ENCODE peak calls at places on chromosome 12, in nine cellular contexts. Y, L, X, K, B, Q, A, T and E are unnamed samples.

GRCh38 chr12:4177257-4177656 is 96.3 kb upstream of the CCND2 start:
- DNase-seq in Y (no peak), L (no peak), X (no peak), K (no peak), B (no peak), Q (no peak), A (no peak), T (no peak), E (no peak)

GRCh38 chr12:115166698-115167315 is 482.8 kb upstream of the TBX3 start:
- DNase-seq in Y (no peak), L (no peak), X (no peak), K (no peak), B (no peak), Q (no peak), A (no peak), T (peak; percentile 72), E (no peak)

GRCh38 chr12:131726-132465 is 65.3 kb downstream of the IQSEC3 start:
- DNase-seq in Y (no peak), L (no peak), X (no peak), K (no peak), B (no peak), Q (no peak), A (no peak), T (peak; percentile 13), E (no peak)

GRCh38 chr12:100295764-100296555 is 29.0 kb downstream of the SCYL2 start:
- DNase-seq in Y (no peak), L (no peak), X (no peak), K (no peak), B (no peak), Q (no peak), A (peak; percentile 29), T (no peak), E (no peak)

GRCh38 chr12:117986705-117987469 is 18.1 kb upstream of the KSR2 start:
- DNase-seq in Y (no peak), L (no peak), X (no peak), K (no peak), B (no peak), Q (no peak), A (no peak), T (no peak), E (no peak)

GRCh38 chr12:23204933-23205778 is 580.2 kb downstream of the ETNK1 start:
- DNase-seq in Y (no peak), L (no peak), X (peak; percentile 50), K (no peak), B (no peak), Q (no peak), A (peak; percentile 65), T (peak; percentile 81), E (no peak)

GRCh38 chr12:5660271-5660670 is 228.4 kb downstream of the NTF3 start:
- DNase-seq in Y (no peak), L (no peak), X (no peak), K (no peak), B (no peak), Q (no peak), A (peak; percentile 7), T (no peak), E (no peak)

GRCh38 chr12:63440063-63440462 is 228.2 kb downstream of the DPY19L2 start:
- DNase-seq in Y (peak; percentile 40), L (no peak), X (no peak), K (no peak), B (no peak), Q (no peak), A (no peak), T (no peak), E (no peak)

GRCh38 chr12:49331360-49332222 is 5.4 kb downstream of the C1QL4 start:
- DNase-seq in Y (peak; percentile 87), L (peak; percentile 61), X (no peak), K (no peak), B (peak; percentile 53), Q (peak; percentile 66), A (peak; percentile 75), T (peak; percentile 84), E (no peak)

GRCh38 chr12:46446645-46447044 is 74.1 kb upstream of the SLC38A2 start:
- DNase-seq in Y (no peak), L (no peak), X (no peak), K (no peak), B (no peak), Q (no peak), A (peak; percentile 76), T (peak; percentile 50), E (no peak)

GRCh38 chr12:65631621-65632111 is 192.6 kb upstream of the HMGA2 start:
- DNase-seq in Y (no peak), L (no peak), X (no peak), K (no peak), B (peak; percentile 85), Q (no peak), A (peak; percentile 94), T (peak; percentile 90), E (no peak)

GRCh38 chr12:58896278-58896677 is 24.0 kb downstream of the LRIG3 start:
- DNase-seq in Y (no peak), L (no peak), X (no peak), K (no peak), B (no peak), Q (no peak), A (no peak), T (no peak), E (no peak)

GRCh38 chr12:48075833-48076232 is 30.0 kb downstream of the SENP1 start:
- DNase-seq in Y (no peak), L (no peak), X (no peak), K (no peak), B (no peak), Q (no peak), A (no peak), T (no peak), E (no peak)

GRCh38 chr12:106106892-106107291 is 31.9 kb downstream of the NUAK1 start:
- DNase-seq in Y (peak; percentile 27), L (no peak), X (no peak), K (no peak), B (peak; percentile 58), Q (no peak), A (peak; percentile 68), T (peak; percentile 60), E (no peak)

GRCh38 chr12:1583421-1584078 is 10.8 kb downstream of the FBXL14 start:
- DNase-seq in Y (peak; percentile 71), L (no peak), X (peak; percentile 82), K (peak; percentile 45), B (no peak), Q (peak; percentile 78), A (peak; percentile 80), T (peak; percentile 94), E (peak; percentile 59)

GRCh38 chr12:126286203-126286602 is 1221.0 kb downstream of the AACS start:
- DNase-seq in Y (no peak), L (no peak), X (no peak), K (no peak), B (no peak), Q (no peak), A (no peak), T (no peak), E (no peak)

GRCh38 chr12:53483225-53483978 is 15.9 kb downstream of the MAP3K12 start:
- DNase-seq in Y (no peak), L (no peak), X (no peak), K (no peak), B (no peak), Q (no peak), A (no peak), T (no peak), E (no peak)

GRCh38 chr12:30063435-30063945 is 279.7 kb upstream of the TMTC1 start:
- DNase-seq in Y (no peak), L (no peak), X (no peak), K (no peak), B (no peak), Q (no peak), A (no peak), T (no peak), E (no peak)
- H3K27ac ChIP-seq in Y (no peak overlapping the region), L (no peak overlapping the region), X (no peak overlapping the region), K (no peak overlapping the region), B (no peak overlapping the region), Q (no peak overlapping the region), A (no peak overlapping the region), T (no peak overlapping the region), E (no peak overlapping the region)

GRCh38 chr12:26712892-26713291 is 120.1 kb downstream of the ITPR2 start:
- DNase-seq in Y (no peak), L (no peak), X (no peak), K (no peak), B (no peak), Q (no peak), A (no peak), T (no peak), E (no peak)
- H3K4me1 ChIP-seq in Y (no peaks in the 10 kb centered on the region), L (no peaks in the 10 kb centered on the region), X (peaks cover 6% of the 10 kb centered on the region), K (no peaks in the 10 kb centered on the region), B (no peaks in the 10 kb centered on the region), Q (no peaks in the 10 kb centered on the region), A (no peaks in the 10 kb centered on the region), T (no peaks in the 10 kb centered on the region), E (no peaks in the 10 kb centered on the region)

GRCh38 chr12:88416786-88417185 is 163.5 kb downstream of the KITLG start:
- DNase-seq in Y (no peak), L (no peak), X (no peak), K (no peak), B (no peak), Q (no peak), A (no peak), T (no peak), E (no peak)

GRCh38 chr12:88419794-88420193 is 160.5 kb downstream of the KITLG start:
- DNase-seq in Y (no peak), L (no peak), X (no peak), K (no peak), B (no peak), Q (no peak), A (no peak), T (peak; percentile 65), E (no peak)

GRCh38 chr12:88417531-88417930 is 162.7 kb downstream of the KITLG start:
- DNase-seq in Y (peak; percentile 9), L (no peak), X (no peak), K (no peak), B (no peak), Q (no peak), A (no peak), T (no peak), E (no peak)

GRCh38 chr12:88420460-88420859 is 159.8 kb downstream of the KITLG start:
- DNase-seq in Y (no peak), L (no peak), X (no peak), K (no peak), B (no peak), Q (no peak), A (no peak), T (peak; percentile 83), E (no peak)

DNA sequence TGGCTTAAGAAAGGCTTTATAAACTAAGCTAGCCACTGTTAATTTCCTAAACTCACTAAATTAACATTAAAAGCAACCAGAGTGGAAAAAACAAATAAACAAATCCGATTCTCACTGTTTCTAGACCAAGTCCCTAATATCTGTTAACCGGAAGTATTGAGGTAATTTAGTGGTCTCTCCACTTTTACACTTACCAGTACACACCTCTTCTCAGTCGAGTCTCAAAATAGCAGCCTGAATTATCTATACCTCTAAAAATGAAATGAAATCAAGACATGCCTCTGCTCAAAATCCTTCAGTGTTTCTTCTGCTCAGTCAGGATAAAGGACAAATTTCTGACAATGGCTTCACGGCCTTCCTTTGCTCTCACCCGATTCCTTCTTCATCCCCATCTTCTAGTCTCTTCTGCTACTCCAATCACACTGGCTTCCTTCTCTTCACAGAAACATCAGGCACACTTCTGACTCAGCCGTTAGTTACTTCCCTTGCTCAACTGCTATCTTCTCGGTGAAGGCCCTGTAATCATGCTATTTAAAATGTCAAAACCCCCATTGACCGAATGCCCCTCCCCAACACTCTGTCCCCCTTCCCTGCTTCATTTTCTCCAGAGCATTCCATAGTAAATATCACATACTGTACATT is 161.3 kb downstream of the KITLG start:
- DNase-seq in Y (no peak), L (no peak), X (no peak), K (no peak), B (no peak), Q (no peak), A (no peak), T (peak; percentile 75), E (no peak)
- H3K4me3 ChIP-seq in Y (no peak overlapping the region), L (no peak overlapping the region), X (no peak overlapping the region), K (no peak overlapping the region), B (no peak overlapping the region), Q (no peak overlapping the region), A (no peak overlapping the region), T (no peak overlapping the region), E (no peak overlapping the region)

GRCh38 chr12:69556383-69556782 is 28.9 kb upstream of the CCT2 start:
- DNase-seq in Y (no peak), L (no peak), X (no peak), K (no peak), B (no peak), Q (no peak), A (no peak), T (no peak), E (no peak)
- H3K27ac ChIP-seq in Y (no peak overlapping the region), L (no peak overlapping the region), X (no peak overlapping the region), K (no peak overlapping the region), B (peak overlapping the region; percentile 63), Q (no peak overlapping the region), A (no peak overlapping the region), T (no peak overlapping the region), E (no peak overlapping the region)